ENCODE peak calls at places on chromosomes 11 and 22, in four cellular contexts. O is H1, F is HepG2, V is GM12878. Y is an unnamed sample.

GRCh38 chr11:86799680-86800075 is 664 bp upstream of the PRSS23 start:
- DNase-seq in V (no peak), O (no peak), F (no peak), Y (no peak)

GRCh38 chr11:70477607-70478006 is 79.3 kb downstream of the CTTN start:
- DNase-seq in O (no peak), V (no peak), F (no peak), Y (no peak)

GRCh38 chr11:2532704-2533641 is 88.2 kb downstream of the KCNQ1 start:
- DNase-seq in F (peak; percentile 85), O (peak; percentile 99), V (peak; percentile 38), Y (peak; percentile 98)

GRCh38 chr11:124517314-124517713 is 26.1 kb downstream of the OR8B12 start:
- DNase-seq in V (no peak), F (no peak), O (no peak), Y (no peak)

GRCh38 chr11:101336858-101337257 is 207.2 kb upstream of the PGR start:
- DNase-seq in V (no peak), F (no peak), O (no peak), Y (no peak)

GRCh38 chr22:37639070-37639760 is at the start of gene SH3BP1:
- DNase-seq in O (peak; percentile 86), V (no peak), F (peak; percentile 57), Y (peak; percentile 43)

GRCh38 chr11:72668645-72669347 is 5.4 kb downstream of the PDE2A start:
- DNase-seq in F (no peak), V (peak; percentile 94), O (no peak), Y (no peak)

GRCh38 chr22:29705651-29706050 is 14.2 kb upstream of the CABP7 start:
- DNase-seq in F (no peak), O (no peak), V (no peak), Y (no peak)

GRCh38 chr11:14656536-14657457 is 13.2 kb downstream of the PDE3B start:
- DNase-seq in F (peak; percentile 28), V (no peak), O (no peak), Y (no peak)

GRCh38 chr11:80024119-80024518 is 583.3 kb upstream of the TENM4 start:
- DNase-seq in V (no peak), F (no peak), O (no peak), Y (no peak)

GRCh38 chr11:120137611-120138521 is at the start of gene TRIM29:
- DNase-seq in O (peak; percentile 59), V (no peak), F (no peak), Y (no peak)

GRCh38 chr11:65978391-65979238 is 17.1 kb downstream of the SART1 start:
- DNase-seq in V (no peak), O (no peak), F (no peak), Y (no peak)

GRCh38 chr11:13775471-13775870 is 107.0 kb downstream of the FAR1 start:
- DNase-seq in O (no peak), V (no peak), F (no peak), Y (no peak)

GRCh38 chr11:1821562-1821961 is 13.2 kb upstream of the SYT8 start:
- DNase-seq in F (no peak), V (no peak), O (no peak), Y (no peak)

GRCh38 chr22:41468381-41469217 is at the start of the genes ACO2 and PHF5A:
- DNase-seq in O (peak; percentile 99), V (peak; percentile 98), F (peak; percentile 96), Y (peak; percentile 94)

GRCh38 chr22:41469218-41469851 is 418 bp downstream of the ACO2 start:
- DNase-seq in V (no peak), O (no peak), F (no peak), Y (no peak)

GRCh38 chr22:41474878-41475451 is 6.0 kb downstream of the ACO2 start:
- DNase-seq in F (peak; percentile 18), O (no peak), V (no peak), Y (no peak)

GRCh38 chr22:41471606-41472005 is 2.7 kb downstream of the ACO2 start:
- DNase-seq in V (no peak), F (no peak), O (no peak), Y (no peak)
- H3K4me1 ChIP-seq in V (peaks cover 22% of the 10 kb centered on the region), F (peaks cover 64% of the 10 kb centered on the region), O (peaks cover 7% of the 10 kb centered on the region), Y (no peaks in the 10 kb centered on the region)

DNA sequence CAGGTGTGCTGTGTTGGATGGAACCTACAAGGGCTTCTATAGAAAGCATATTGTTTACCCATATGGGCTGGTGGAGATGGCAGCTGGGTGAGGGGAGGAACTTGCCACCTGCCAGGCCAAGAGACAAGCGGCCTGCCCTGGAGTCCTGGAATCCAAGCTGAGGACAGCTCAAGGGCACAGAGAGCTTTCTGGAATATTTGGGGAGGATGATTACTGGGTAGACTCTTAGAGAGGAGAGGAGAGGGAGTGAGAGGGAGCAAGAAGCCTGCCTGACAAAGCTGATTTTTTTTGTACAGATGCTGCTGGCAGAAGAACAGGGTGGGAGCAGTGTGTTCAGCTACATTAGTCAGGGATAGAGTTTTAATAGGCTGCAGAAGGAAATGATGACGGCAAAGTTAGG is 299.3 kb downstream of the NXPE2 start:
- DNase-seq in O (no peak), F (no peak), V (no peak), Y (no peak)
- TF ChIP-seq YY1 in O (no peak), F (no peak), V (no peak), Y (no peak)

GRCh38 chr22:43191831-43192230 is 4.9 kb upstream of the TTLL12 start:
- DNase-seq in F (no peak), O (no peak), V (no peak), Y (no peak)

GRCh38 chr22:43187171-43188099 is 501 bp upstream of the TTLL12 start:
- DNase-seq in F (peak; percentile 87), O (peak; percentile 96), V (peak; percentile 88), Y (peak; percentile 89)

GRCh38 chr22:43185860-43186261 is 1.1 kb downstream of the TTLL12 start:
- DNase-seq in V (no peak), F (peak; percentile 45), O (no peak), Y (no peak)

GRCh38 chr22:43186272-43187170 is at the start of gene TTLL12:
- DNase-seq in O (no peak), V (no peak), F (no peak), Y (no peak)

DNA sequence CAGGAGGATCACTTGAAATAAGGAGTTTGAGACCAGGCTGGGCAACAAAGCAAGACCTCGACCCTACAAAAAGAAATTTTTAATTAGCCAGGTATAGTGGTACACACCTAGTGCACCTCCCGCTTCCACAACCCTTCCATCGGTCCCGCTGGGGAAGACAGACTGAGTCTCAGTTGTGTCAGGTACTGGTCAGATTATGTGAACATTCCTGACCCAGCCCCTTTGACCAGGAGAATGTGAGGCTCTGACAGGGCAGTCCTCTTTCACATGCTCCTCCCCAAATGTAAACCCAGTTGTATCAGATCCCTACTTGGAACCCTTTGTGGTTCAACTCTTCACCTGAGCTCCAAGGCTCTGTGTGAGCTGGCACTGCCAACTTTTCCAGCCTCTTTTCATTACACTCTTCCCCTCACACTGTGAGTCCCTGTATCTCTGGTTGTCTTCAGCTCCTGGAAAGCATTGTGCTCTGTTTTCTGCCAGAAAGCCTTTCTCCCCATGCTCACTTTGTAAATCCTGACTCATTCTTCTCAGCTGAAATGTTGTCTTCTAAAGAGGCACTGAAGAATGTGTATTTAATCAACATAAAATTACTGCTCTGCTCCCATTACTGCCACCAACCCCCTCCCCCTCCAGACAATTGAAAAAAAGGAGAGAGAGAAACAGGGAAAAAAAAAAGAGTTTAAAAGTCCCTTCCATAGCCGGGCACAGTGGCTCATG is 2.1 kb upstream of the TTLL12 start:
- DNase-seq in V (no peak), F (peak; percentile 47), O (no peak), Y (no peak)
- H3K4me1 ChIP-seq in V (peaks cover 10% of the 10 kb centered on the region), F (peaks cover 41% of the 10 kb centered on the region), O (no peaks in the 10 kb centered on the region), Y (peaks cover 6% of the 10 kb centered on the region)

DNA sequence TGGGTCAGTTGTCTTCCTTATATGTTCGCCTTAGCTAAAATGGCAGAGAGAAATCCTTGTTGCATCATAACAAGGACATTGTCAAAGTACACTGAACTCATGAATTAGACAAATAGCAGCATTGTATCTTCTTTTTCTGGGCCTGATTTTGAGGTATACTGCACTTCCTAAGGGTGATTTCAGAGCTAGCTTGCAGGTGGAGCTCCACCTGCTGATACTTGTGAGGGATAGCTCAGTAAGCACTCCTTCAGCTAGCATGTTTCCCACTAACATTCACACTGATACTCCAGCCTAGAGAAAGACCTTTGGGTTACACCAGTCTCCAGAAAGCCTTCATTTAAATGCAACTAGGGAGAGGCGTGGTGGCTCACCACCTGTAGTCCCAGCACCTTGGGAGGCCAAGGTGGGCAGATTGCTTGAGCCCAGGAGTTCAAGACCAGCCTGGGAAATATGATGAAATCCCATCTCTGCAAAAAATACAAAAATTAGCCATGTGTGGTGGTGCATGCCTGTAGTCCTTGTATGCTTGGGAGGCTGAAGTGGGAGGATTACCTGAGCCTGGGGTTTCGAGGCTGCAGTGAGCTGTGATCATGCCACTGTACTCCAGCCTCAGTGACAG is 29.8 kb downstream of the JAM3 start:
- DNase-seq in F (peak; percentile 18), V (no peak), O (no peak), Y (peak; percentile 11)
- TF ChIP-seq YY1 in F (no peak), V (no peak), O (no peak), Y (no peak)

GRCh38 chr11:128840783-128841182 is 26.3 kb downstream of the KCNJ1 start:
- DNase-seq in V (no peak), O (no peak), F (no peak), Y (no peak)

GRCh38 chr11:128840137-128840536 is 27.0 kb downstream of the KCNJ1 start:
- DNase-seq in O (no peak), V (no peak), F (no peak), Y (no peak)

GRCh38 chr11:128837627-128838026 is 29.5 kb downstream of the KCNJ1 start:
- DNase-seq in F (no peak), V (no peak), O (no peak), Y (no peak)

GRCh38 chr11:128841461-128842072 is 25.5 kb downstream of the KCNJ1 start:
- DNase-seq in F (no peak), O (no peak), V (peak; percentile 64), Y (no peak)

GRCh38 chr11:128839081-128839480 is 28.0 kb downstream of the KCNJ1 start:
- DNase-seq in V (no peak), O (no peak), F (no peak), Y (no peak)
- H3K4me1 ChIP-seq in V (peaks cover 25% of the 10 kb centered on the region), O (peaks cover 6% of the 10 kb centered on the region), F (peaks cover 4% of the 10 kb centered on the region), Y (no peaks in the 10 kb centered on the region)

GRCh38 chr11:108226036-108226435 is 3.2 kb downstream of the ATM start:
- DNase-seq in V (no peak), F (no peak), O (no peak), Y (no peak)

GRCh38 chr11:108222686-108223448 is at the start of gene ATM:
- DNase-seq in O (peak; percentile 96), F (peak; percentile 97), V (peak; percentile 99), Y (peak; percentile 98)

GRCh38 chr11:108223449-108224149 is 732 bp downstream of the ATM start:
- DNase-seq in O (no peak), V (no peak), F (no peak), Y (no peak)

GRCh38 chr11:108224366-108224765 is 1.5 kb downstream of the ATM start:
- DNase-seq in F (no peak), V (no peak), O (no peak), Y (no peak)

GRCh38 chr11:108224908-108225786 is 2.3 kb downstream of the ATM start:
- DNase-seq in V (no peak), F (no peak), O (no peak), Y (no peak)
- TF ChIP-seq YY1 in V (peak; percentile 5), F (no peak), O (no peak), Y (no peak)

GRCh38 chr11:19813158-19813879 is 100.7 kb downstream of the NAV2 start:
- DNase-seq in F (no peak), V (no peak), O (no peak), Y (no peak)
- H3K4me1 ChIP-seq in F (no peaks in the 10 kb centered on the region), V (no peaks in the 10 kb centered on the region), O (peaks cover 31% of the 10 kb centered on the region), Y (peaks cover 3% of the 10 kb centered on the region)

GRCh38 chr11:23976369-23976768 is 520.5 kb upstream of the LUZP2 start:
- DNase-seq in V (no peak), O (no peak), F (no peak), Y (no peak)
- TF ChIP-seq YY1 in V (no peak), O (no peak), F (no peak), Y (no peak)